ENCODE peak calls at places on chromosomes 4 and X, in five cellular contexts. Q is stimulated activated CD4-positive, alpha-beta T cell treated with anti-CD3 and anti-CD28 coated beads, Interleukin-2, amount 100 ng/mL, for 4 hours; M is RPMI8226; Y is M059J; K is CD8-positive, alpha-beta T cell. P is an unnamed sample.

GRCh38 chr4:52743444-52744019 is 7.7 kb downstream of the ERVMER34-1 start:
- DNase-seq in Q (no peak), M (no peak), Y (no peak), K (no peak), P (no peak)

GRCh38 chr4:24897639-24898038 is 15.2 kb downstream of the CCDC149 start:
- DNase-seq in Q (no peak), M (no peak), Y (no peak), K (no peak), P (no peak)

GRCh38 chr4:2159931-2160330 is 82.0 kb downstream of the HAUS3 start:
- DNase-seq in Q (no peak), M (no peak), Y (peak; percentile 10), K (no peak), P (no peak)

GRCh38 chr4:54607067-54607466 is 50.7 kb upstream of the KIT start:
- DNase-seq in Q (no peak), M (no peak), Y (no peak), K (no peak), P (no peak)

GRCh38 chr4:38400946-38401345 is 263.1 kb upstream of the KLF3 start:
- DNase-seq in Q (no peak), M (no peak), Y (peak; percentile 37), K (no peak), P (no peak)

GRCh38 chr4:105230287-105230686 is 83.6 kb downstream of the TET2 start:
- DNase-seq in Q (no peak), M (no peak), Y (no peak), K (no peak), P (no peak)

GRCh38 chr4:36243355-36244256 is 708 bp downstream of the ARAP2 start:
- DNase-seq in Q (peak; percentile 24), M (peak; percentile 28), Y (peak; percentile 4), K (peak; percentile 72), P (no peak)

GRCh38 chr4:121676388-121677075 is 20.2 kb downstream of the ANXA5 start:
- DNase-seq in Q (no peak), M (no peak), Y (no peak), K (no peak), P (no peak)

GRCh38 chrX:10395179-10395578 is 225.2 kb downstream of the MID1 start:
- DNase-seq in Q (no peak), M (no peak), Y (peak; percentile 50), K (no peak), P (no peak)

GRCh38 chrX:152637649-152638442 is at the start of gene GABRQ:
- DNase-seq in Q (no peak), M (peak; percentile 70), Y (peak; percentile 76), K (no peak), P (peak; percentile 84)

GRCh38 chr4:183411291-183411861 is 33.1 kb upstream of the CDKN2AIP start:
- DNase-seq in Q (no peak), M (no peak), Y (peak; percentile 91), K (no peak), P (no peak)

GRCh38 chrX:153969904-153970397 is 1.7 kb downstream of the HCFC1 start:
- DNase-seq in Q (no peak), M (no peak), Y (peak; percentile 42), K (no peak), P (no peak)

GRCh38 chr4:5751073-5751917 is 40.3 kb downstream of the EVC start:
- DNase-seq in Q (no peak), M (no peak), Y (peak; percentile 57), K (no peak), P (no peak)

GRCh38 chr4:47933798-47934197 is 19.4 kb upstream of the NFXL1 start:
- DNase-seq in Q (no peak), M (peak; percentile 31), Y (peak; percentile 36), K (no peak), P (peak; percentile 40)

GRCh38 chrX:29315931-29316330 is 728.7 kb downstream of the IL1RAPL1 start:
- DNase-seq in Q (no peak), M (no peak), Y (peak; percentile 66), K (no peak), P (no peak)

GRCh38 chr4:4869731-4870483 is 10.4 kb downstream of the MSX1 start:
- DNase-seq in Q (no peak), M (no peak), Y (peak; percentile 41), K (no peak), P (peak; percentile 48)

GRCh38 chr4:71472946-71473345 is 134.1 kb downstream of the SLC4A4 start:
- DNase-seq in Q (no peak), M (no peak), Y (peak; percentile 73), K (no peak), P (no peak)

GRCh38 chrX:111047575-111047974 is 48.4 kb upstream of the PAK3 start:
- DNase-seq in Q (no peak), M (no peak), Y (no peak), K (no peak), P (no peak)

GRCh38 chrX:153430796-153431195 is 15.1 kb downstream of the TREX2 start:
- DNase-seq in Q (no peak), M (no peak), Y (no peak), K (no peak), P (no peak)

GRCh38 chr4:174461438-174462106 is 60.7 kb downstream of the HPGD start:
- DNase-seq in Q (no peak), M (no peak), Y (peak; percentile 55), K (no peak), P (no peak)

GRCh38 chrX:110732274-110732673 is 63.3 kb downstream of the CHRDL1 start:
- DNase-seq in Q (no peak), M (no peak), Y (no peak), K (no peak), P (no peak)

GRCh38 chr4:123418486-123418931 is 21.9 kb downstream of the SPRY1 start:
- DNase-seq in Q (no peak), M (peak; percentile 55), Y (peak; percentile 89), K (no peak), P (no peak)

GRCh38 chrX:39244146-39244545 is 442.9 kb downstream of the MID1IP1 start:
- DNase-seq in Q (no peak), M (no peak), Y (no peak), K (no peak), P (no peak)

GRCh38 chrX:30949554-30949953 is 60.5 kb upstream of the TAB3 start:
- DNase-seq in Q (no peak), M (no peak), Y (no peak), K (no peak), P (no peak)

GRCh38 chr4:154584259-154584658 is 6.3 kb downstream of the FGA start:
- DNase-seq in Q (no peak), M (no peak), Y (no peak), K (no peak), P (no peak)

GRCh38 chr4:95505149-95505548 is 43.6 kb downstream of the UNC5C start:
- DNase-seq in Q (no peak), M (no peak), Y (peak; percentile 75), K (no peak), P (no peak)

GRCh38 chrX:35351795-35352483 is 409.3 kb downstream of the FAM47B start:
- DNase-seq in Q (no peak), M (peak; percentile 32), Y (no peak), K (no peak), P (no peak)

GRCh38 chrX:50697691-50698090 is 116.3 kb downstream of the SHROOM4 start:
- DNase-seq in Q (no peak), M (no peak), Y (peak; percentile 83), K (no peak), P (no peak)

GRCh38 chrX:99394450-99394849 is 1015.6 kb downstream of the PCDH19 start:
- DNase-seq in Q (no peak), M (peak; percentile 5), Y (no peak), K (no peak), P (no peak)